ENCODE peak calls at places on chromosomes 2 and 18, in four cellular contexts. B is neural progenitor cell, P is adipocyte, C is ovary. K is an unnamed sample.
A peak's percentile ranks its signal among the peaks of the same experiment; 100 is the strongest.

GRCh38 chr2:179856205-179856604 is 5.2 kb downstream of the ZNF385B start:
- DNase-seq in P (no peak), C (no peak), B (no peak), K (no peak)

GRCh38 chr2:151197184-151198070 is 64.2 kb downstream of the RBM43 start:
- DNase-seq in P (no peak), B (no peak), C (no peak), K (no peak)

GRCh38 chr2:10709290-10709939 is 12.0 kb upstream of the ATP6V1C2 start:
- DNase-seq in C (no peak), P (no peak), B (peak; percentile 56), K (peak; percentile 78)

GRCh38 chr2:171513719-171514160 is 8.5 kb upstream of the CYBRD1 start:
- DNase-seq in P (no peak), B (no peak), C (no peak), K (no peak)

GRCh38 chr2:171146633-171147032 is 14.1 kb downstream of the TLK1 start:
- DNase-seq in B (no peak), C (no peak), P (no peak), K (no peak)

GRCh38 chr18:24414349-24415003 is 12.0 kb upstream of the IMPACT start:
- DNase-seq in P (no peak), B (no peak), C (no peak), K (no peak)

GRCh38 chr18:49597556-49597955 is 35.7 kb downstream of the LIPG start:
- DNase-seq in C (no peak), B (no peak), P (no peak), K (no peak)

GRCh38 chr2:180578441-180578840 is 402.0 kb upstream of the UBE2E3 start:
- DNase-seq in P (no peak), B (no peak), C (no peak), K (no peak)

GRCh38 chr18:7221424-7222155 is 9.3 kb upstream of the LRRC30 start:
- DNase-seq in P (peak; percentile 66), C (no peak), B (peak; percentile 91), K (peak; percentile 65)

GRCh38 chr18:73249030-73249429 is 381.2 kb upstream of the NETO1 start:
- DNase-seq in C (no peak), P (no peak), B (no peak), K (no peak)

GRCh38 chr18:80192653-80193385 is 54.5 kb downstream of the PARD6G start:
- DNase-seq in C (no peak), P (no peak), B (no peak), K (peak; percentile 48)

GRCh38 chr2:218886461-218886947 is 5.9 kb downstream of the WNT10A start:
- DNase-seq in P (no peak), B (peak; percentile 45), C (no peak), K (peak; percentile 67)

GRCh38 chr2:237859533-237860272 is at the start of gene RAMP1:
- DNase-seq in P (peak; percentile 77), C (peak; percentile 50), B (peak; percentile 45), K (peak; percentile 80)

GRCh38 chr18:22765889-22766288 is 167.2 kb upstream of the RBBP8 start:
- DNase-seq in B (no peak), C (no peak), P (no peak), K (no peak)

GRCh38 chr2:223084873-223085272 is 32.9 kb downstream of the KCNE4 start:
- DNase-seq in C (no peak), P (no peak), B (no peak), K (no peak)

GRCh38 chr18:41266214-41266613 is 688.8 kb upstream of the PIK3C3 start:
- DNase-seq in B (no peak), C (no peak), P (no peak), K (no peak)

GRCh38 chr2:48107326-48107925 is 201.1 kb upstream of the FBXO11 start:
- DNase-seq in P (peak; percentile 91), C (no peak), B (no peak), K (no peak)

GRCh38 chr18:39523281-39523680 is 1957.7 kb upstream of the CELF4 start:
- DNase-seq in P (no peak), C (no peak), B (no peak), K (no peak)

GRCh38 chr18:26470011-26470637 is 78.2 kb downstream of the KCTD1 start:
- DNase-seq in P (no peak), B (peak; percentile 21), C (no peak), K (no peak)

GRCh38 chr2:240655931-240656886 is 26.5 kb downstream of the AQP12B start:
- DNase-seq in P (no peak), C (no peak), B (no peak), K (peak; percentile 41)

GRCh38 chr18:25169701-25170100 is 182.3 kb downstream of the ZNF521 start:
- DNase-seq in B (no peak), C (no peak), P (peak; percentile 27), K (no peak)

GRCh38 chr2:2045191-2045590 is 285.9 kb downstream of the MYT1L start:
- DNase-seq in P (no peak), B (no peak), C (no peak), K (no peak)
- H3K4me3 ChIP-seq in P (no peak overlapping the region), B (no peak overlapping the region), C (no peak overlapping the region), K (no peak overlapping the region)

DNA sequence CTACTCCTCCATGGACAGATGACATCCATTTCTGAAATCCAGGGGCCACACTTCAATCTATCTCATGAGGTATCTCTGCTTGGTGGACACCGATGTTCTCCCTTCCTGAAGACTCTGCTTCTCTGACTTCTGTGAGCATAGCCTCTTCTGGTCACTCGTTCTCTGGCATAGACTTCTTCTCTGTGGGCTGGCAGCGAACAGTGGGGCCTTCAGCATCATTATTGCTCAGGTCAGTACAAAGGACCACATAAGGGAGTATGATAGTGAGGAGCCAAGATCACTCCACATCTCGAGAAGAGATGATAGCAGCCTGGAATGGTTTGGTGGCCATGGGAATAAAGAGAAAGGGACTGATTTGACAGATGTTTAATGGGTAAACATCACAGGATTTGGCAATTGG is 8.0 kb upstream of the KCMF1 start:
- DNase-seq in B (no peak), C (no peak), P (no peak), K (no peak)
- H3K36me3 ChIP-seq in B (peaks cover 6% of the 10 kb centered on the region), C (no peaks in the 10 kb centered on the region), P (peaks cover 22% of the 10 kb centered on the region), K (peaks cover 15% of the 10 kb centered on the region)

GRCh38 chr2:20042531-20042930 is 8.9 kb downstream of the LAPTM4A start:
- DNase-seq in B (no peak), C (no peak), P (no peak), K (no peak)

GRCh38 chr2:20044778-20045177 is 6.7 kb downstream of the LAPTM4A start:
- DNase-seq in P (no peak), B (no peak), C (no peak), K (no peak)

GRCh38 chr2:20035961-20036666 is 15.3 kb downstream of the LAPTM4A start:
- DNase-seq in C (no peak), P (no peak), B (no peak), K (no peak)

GRCh38 chr2:20037660-20038059 is 13.8 kb downstream of the LAPTM4A start:
- DNase-seq in B (no peak), P (no peak), C (no peak), K (no peak)

GRCh38 chr2:20040489-20041172 is 10.8 kb downstream of the LAPTM4A start:
- DNase-seq in C (no peak), P (no peak), B (no peak), K (no peak)
- H3K4me3 ChIP-seq in C (no peak overlapping the region), P (no peak overlapping the region), B (no peak overlapping the region), K (no peak overlapping the region)

GRCh38 chr2:208350610-208351009 is 56.0 kb upstream of the PTH2R start:
- DNase-seq in C (no peak), P (peak; percentile 20), B (no peak), K (no peak)
- H3K36me3 ChIP-seq in C (no peaks in the 10 kb centered on the region), P (peaks cover 93% of the 10 kb centered on the region), B (peaks cover 52% of the 10 kb centered on the region), K (peaks cover 33% of the 10 kb centered on the region)

DNA sequence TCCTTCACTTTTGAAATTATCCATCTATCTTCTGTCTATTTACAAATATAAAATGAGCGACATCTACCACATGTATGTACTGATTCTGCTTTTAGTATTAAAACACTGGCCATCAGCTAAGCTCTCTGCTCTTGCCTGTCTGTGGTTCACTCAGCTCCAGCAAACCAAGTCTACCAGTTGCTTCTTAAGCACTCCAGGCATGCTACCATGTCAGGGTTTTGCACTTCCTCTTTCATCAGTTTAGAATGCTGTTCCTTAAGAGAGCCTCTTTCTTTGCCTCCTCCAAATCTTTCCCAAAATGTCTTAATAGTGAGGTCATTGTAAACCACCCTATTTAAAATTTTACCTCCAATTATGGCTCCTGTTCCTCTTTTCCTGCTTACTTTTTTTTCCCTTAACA is 59.5 kb downstream of the SCN3A start:
- DNase-seq in C (no peak), P (no peak), B (peak; percentile 8), K (no peak)
- H3K4me3 ChIP-seq in C (no peak overlapping the region), P (no peak overlapping the region), B (no peak overlapping the region), K (no peak overlapping the region)

DNA sequence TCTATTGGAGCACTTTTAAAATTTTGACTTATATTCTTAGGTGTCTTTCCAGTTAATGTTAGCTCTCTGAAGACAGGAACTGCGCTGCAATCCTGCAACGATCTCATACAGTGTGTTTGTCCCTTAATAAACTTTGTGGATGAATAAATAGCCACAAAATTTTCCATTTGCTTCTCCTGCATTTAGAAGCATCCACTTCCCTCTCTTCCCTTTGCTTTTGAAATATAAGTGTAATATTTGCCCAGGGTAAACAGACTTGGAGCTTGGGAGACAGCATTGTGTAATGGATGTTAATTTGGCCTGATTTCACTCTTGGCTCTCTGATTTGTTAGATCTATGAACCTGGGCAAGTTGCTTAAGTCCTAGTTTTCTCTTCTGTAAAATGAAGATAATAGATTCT is 58.2 kb upstream of the CD28 start:
- DNase-seq in C (no peak), P (peak; percentile 70), B (no peak), K (no peak)
- H3K36me3 ChIP-seq in C (no peaks in the 10 kb centered on the region), P (no peaks in the 10 kb centered on the region), B (no peaks in the 10 kb centered on the region), K (no peaks in the 10 kb centered on the region)